ENCODE peak calls at places on chromosomes 16 and 17, in eight cellular contexts. One of them, this sample, is unnamed.

GRCh38 chr17:3695129-3695722 is 729 bp downstream of the P2RX5 start:
- DNase-seq in RWPE1: no peak
- DNase-seq in fibroblast of lung: no peak
- DNase-seq in dorsolateral prefrontal cortex: no peak
- DNase-seq in heart right ventricle: peak; percentile 61
- DNase-seq in Panc1: no peak
- DNase-seq in PC-9: no peak
- DNase-seq in cardiac muscle cell: no peak
- DNase-seq in this sample: peak; percentile 15

GRCh38 chr17:30375661-30376060 is 3.1 kb upstream of the CPD start:
- DNase-seq in heart right ventricle: no peak
- DNase-seq in cardiac muscle cell: peak; percentile 52
- DNase-seq in RWPE1: no peak
- DNase-seq in fibroblast of lung: no peak
- DNase-seq in dorsolateral prefrontal cortex: no peak
- DNase-seq in Panc1: no peak
- DNase-seq in PC-9: no peak
- DNase-seq in this sample: no peak

GRCh38 chr16:28096974-28097373 is 33.5 kb upstream of the GSG1L start:
- DNase-seq in Panc1: no peak
- DNase-seq in PC-9: no peak
- DNase-seq in dorsolateral prefrontal cortex: no peak
- DNase-seq in RWPE1: no peak
- DNase-seq in cardiac muscle cell: no peak
- DNase-seq in fibroblast of lung: no peak
- DNase-seq in heart right ventricle: no peak
- DNase-seq in this sample: no peak

GRCh38 chr17:19928299-19928698 is 49.3 kb downstream of the AKAP10 start:
- DNase-seq in PC-9: no peak
- DNase-seq in Panc1: no peak
- DNase-seq in RWPE1: no peak
- DNase-seq in heart right ventricle: no peak
- DNase-seq in dorsolateral prefrontal cortex: no peak
- DNase-seq in cardiac muscle cell: peak; percentile 84
- DNase-seq in fibroblast of lung: peak; percentile 84
- DNase-seq in this sample: peak; percentile 56

GRCh38 chr17:31067699-31068184 is 27.0 kb upstream of the NF1 start:
- DNase-seq in fibroblast of lung: peak; percentile 92
- DNase-seq in dorsolateral prefrontal cortex: no peak
- DNase-seq in cardiac muscle cell: peak; percentile 83
- DNase-seq in heart right ventricle: no peak
- DNase-seq in Panc1: peak; percentile 43
- DNase-seq in PC-9: peak; percentile 78
- DNase-seq in RWPE1: peak; percentile 77
- DNase-seq in this sample: peak; percentile 87

GRCh38 chr16:89324056-89325010 is 106.8 kb downstream of the ZNF778 start:
- DNase-seq in RWPE1: no peak
- DNase-seq in cardiac muscle cell: peak; percentile 60
- DNase-seq in heart right ventricle: no peak
- DNase-seq in fibroblast of lung: peak; percentile 69
- DNase-seq in Panc1: no peak
- DNase-seq in PC-9: no peak
- DNase-seq in dorsolateral prefrontal cortex: no peak
- DNase-seq in this sample: no peak

GRCh38 chr17:48100591-48101011 is 677 bp downstream of the CBX1 start:
- DNase-seq in fibroblast of lung: peak; percentile 66
- DNase-seq in cardiac muscle cell: peak; percentile 67
- DNase-seq in dorsolateral prefrontal cortex: peak; percentile 39
- DNase-seq in Panc1: peak; percentile 12
- DNase-seq in PC-9: peak; percentile 77
- DNase-seq in heart right ventricle: peak; percentile 42
- DNase-seq in RWPE1: peak; percentile 67
- DNase-seq in this sample: peak; percentile 77

GRCh38 chr16:89184685-89185061 is 13.1 kb downstream of the CDH15 start:
- DNase-seq in dorsolateral prefrontal cortex: no peak
- DNase-seq in RWPE1: no peak
- DNase-seq in heart right ventricle: no peak
- DNase-seq in Panc1: no peak
- DNase-seq in fibroblast of lung: no peak
- DNase-seq in PC-9: no peak
- DNase-seq in cardiac muscle cell: no peak
- DNase-seq in this sample: no peak

GRCh38 chr17:41329279-41329925 is 13.9 kb upstream of the KRTAP17-1 start:
- DNase-seq in fibroblast of lung: peak; percentile 33
- DNase-seq in PC-9: peak; percentile 47
- DNase-seq in Panc1: no peak
- DNase-seq in dorsolateral prefrontal cortex: peak; percentile 54
- DNase-seq in cardiac muscle cell: peak; percentile 48
- DNase-seq in heart right ventricle: peak; percentile 35
- DNase-seq in RWPE1: peak; percentile 49
- DNase-seq in this sample: peak; percentile 62

GRCh38 chr17:49388290-49388640 is 26.2 kb upstream of the ZNF652 start:
- DNase-seq in heart right ventricle: no peak
- DNase-seq in PC-9: no peak
- DNase-seq in cardiac muscle cell: no peak
- DNase-seq in fibroblast of lung: no peak
- DNase-seq in dorsolateral prefrontal cortex: no peak
- DNase-seq in RWPE1: no peak
- DNase-seq in Panc1: no peak
- DNase-seq in this sample: no peak

GRCh38 chr16:71623597-71623996 is 2.4 kb upstream of the MARVELD3 start:
- DNase-seq in fibroblast of lung: no peak
- DNase-seq in PC-9: no peak
- DNase-seq in dorsolateral prefrontal cortex: no peak
- DNase-seq in RWPE1: no peak
- DNase-seq in cardiac muscle cell: no peak
- DNase-seq in Panc1: no peak
- DNase-seq in heart right ventricle: no peak
- DNase-seq in this sample: no peak

DNA sequence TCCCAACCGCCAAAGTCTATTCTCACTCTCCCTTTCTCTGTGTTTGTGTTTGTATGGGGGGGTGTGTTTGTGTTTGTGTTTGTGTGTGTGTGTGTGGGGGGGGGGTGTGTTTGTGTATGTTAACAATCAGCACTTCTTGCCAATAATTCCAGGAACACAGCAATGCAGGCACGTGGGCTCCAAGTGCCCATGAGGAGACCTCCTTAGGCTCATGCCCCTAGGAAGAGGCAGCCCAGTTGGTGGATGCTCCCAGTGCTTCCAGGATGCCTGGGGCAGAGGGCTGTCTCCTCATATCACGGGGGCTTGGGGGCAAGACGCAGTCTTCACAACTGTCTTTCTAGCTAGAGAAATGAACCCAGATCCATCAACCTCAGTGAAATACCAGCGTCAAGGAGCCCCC is 9.9 kb downstream of the ABR start:
- DNase-seq in dorsolateral prefrontal cortex: no peak
- DNase-seq in RWPE1: no peak
- DNase-seq in heart right ventricle: no peak
- DNase-seq in PC-9: peak; percentile 6
- DNase-seq in fibroblast of lung: no peak
- DNase-seq in cardiac muscle cell: no peak
- DNase-seq in Panc1: no peak
- DNase-seq in this sample: no peak
- TF ChIP-seq CTCF in dorsolateral prefrontal cortex: no peak
- TF ChIP-seq CTCF in RWPE1: no peak
- TF ChIP-seq CTCF in heart right ventricle: no peak
- TF ChIP-seq CTCF in PC-9: no peak
- TF ChIP-seq CTCF in fibroblast of lung: no peak
- TF ChIP-seq CTCF in cardiac muscle cell: no peak
- TF ChIP-seq CTCF in Panc1: no peak
- TF ChIP-seq CTCF in this sample: no peak

GRCh38 chr17:77741109-77741508 is 217.4 kb upstream of the TNRC6C start:
- DNase-seq in cardiac muscle cell: no peak
- DNase-seq in dorsolateral prefrontal cortex: no peak
- DNase-seq in Panc1: no peak
- DNase-seq in heart right ventricle: no peak
- DNase-seq in RWPE1: no peak
- DNase-seq in fibroblast of lung: no peak
- DNase-seq in PC-9: no peak
- DNase-seq in this sample: no peak
- TF ChIP-seq CTCF in cardiac muscle cell: peak; percentile 35
- TF ChIP-seq CTCF in dorsolateral prefrontal cortex: no peak
- TF ChIP-seq CTCF in Panc1: no peak
- TF ChIP-seq CTCF in heart right ventricle: peak; percentile 15
- TF ChIP-seq CTCF in RWPE1: peak; percentile 37
- TF ChIP-seq CTCF in fibroblast of lung: peak; percentile 27
- TF ChIP-seq CTCF in PC-9: peak; percentile 36
- TF ChIP-seq CTCF in this sample: peak; percentile 35

DNA sequence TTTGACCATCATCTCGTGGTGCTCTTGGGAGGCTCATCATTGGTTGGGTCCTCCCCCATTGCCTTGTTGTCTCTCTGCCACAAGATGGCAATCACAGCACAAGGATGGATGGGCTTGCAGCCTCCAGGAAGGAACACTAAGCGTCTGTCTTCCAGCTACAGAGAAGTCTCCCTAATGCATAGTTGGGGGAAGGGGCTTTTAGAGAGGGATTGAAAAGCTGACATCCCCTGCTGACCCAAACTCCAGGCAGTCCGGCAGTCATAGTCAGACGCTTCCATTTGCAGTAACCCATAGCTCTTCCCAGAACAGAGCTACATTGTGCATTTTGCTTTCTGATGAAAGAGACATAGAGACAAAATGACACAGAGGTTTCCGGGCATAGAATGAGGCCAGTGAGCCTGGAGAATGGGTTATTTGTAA is 111.4 kb downstream of the UTP18 start:
- DNase-seq in Panc1: peak; percentile 28
- DNase-seq in fibroblast of lung: peak; percentile 26
- DNase-seq in heart right ventricle: no peak
- DNase-seq in PC-9: no peak
- DNase-seq in RWPE1: peak; percentile 68
- DNase-seq in dorsolateral prefrontal cortex: peak; percentile 80
- DNase-seq in cardiac muscle cell: peak; percentile 70
- DNase-seq in this sample: peak; percentile 77
- TF ChIP-seq CTCF in Panc1: peak; percentile 87
- TF ChIP-seq CTCF in fibroblast of lung: no peak
- TF ChIP-seq CTCF in heart right ventricle: peak; percentile 46
- TF ChIP-seq CTCF in PC-9: peak; percentile 67
- TF ChIP-seq CTCF in RWPE1: peak; percentile 39
- TF ChIP-seq CTCF in dorsolateral prefrontal cortex: peak; percentile 83
- TF ChIP-seq CTCF in cardiac muscle cell: peak; percentile 66
- TF ChIP-seq CTCF in this sample: peak; percentile 74

DNA sequence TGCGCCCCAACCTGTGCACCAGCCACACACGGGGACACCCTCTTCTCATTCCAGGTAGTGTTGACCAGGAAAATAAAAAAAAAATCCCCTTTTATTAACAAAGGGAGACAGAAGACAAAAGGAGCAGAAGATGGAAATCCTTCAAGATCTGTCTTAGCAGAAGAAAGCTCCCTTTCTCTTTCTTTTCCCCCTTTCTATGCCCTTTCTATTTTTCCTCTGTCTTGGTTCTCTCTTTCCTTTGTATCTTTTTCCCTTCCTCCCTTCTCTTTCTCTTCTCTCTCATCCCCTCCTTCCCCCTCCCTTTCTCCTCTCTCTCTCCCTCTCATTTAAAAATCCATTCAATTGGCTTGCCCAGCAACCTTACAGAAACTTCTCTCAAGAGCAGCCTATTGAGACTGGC is 254.1 kb upstream of the ZFHX3 start:
- DNase-seq in PC-9: no peak
- DNase-seq in fibroblast of lung: no peak
- DNase-seq in Panc1: no peak
- DNase-seq in RWPE1: no peak
- DNase-seq in dorsolateral prefrontal cortex: no peak
- DNase-seq in heart right ventricle: no peak
- DNase-seq in cardiac muscle cell: no peak
- DNase-seq in this sample: no peak
- TF ChIP-seq CTCF in PC-9: no peak
- TF ChIP-seq CTCF in fibroblast of lung: no peak
- TF ChIP-seq CTCF in Panc1: no peak
- TF ChIP-seq CTCF in RWPE1: no peak
- TF ChIP-seq CTCF in dorsolateral prefrontal cortex: no peak
- TF ChIP-seq CTCF in heart right ventricle: no peak
- TF ChIP-seq CTCF in cardiac muscle cell: no peak
- TF ChIP-seq CTCF in this sample: no peak

This sample was measured in MCF 10A.